ENCODE peak calls at places on chromosomes 7 and 10, in nine cellular contexts. N is NCI-H510A treated with DMSO at 0.1 percent for 48 hours; W is CD8-positive, alpha-beta T cell; L is left ventricle myocardium superior; I is CD4-positive, alpha-beta memory T cell; M is A172; O is sciatic nerve; H is NCI-H1417; K is effector memory CD4-positive, alpha-beta T cell. Z is an unnamed sample.

GRCh38 chr10:25530306-25530705 is 355.5 kb downstream of the GPR158 start:
- DNase-seq in N (no peak), W (no peak), L (no peak), I (no peak), M (no peak), O (no peak), H (no peak), K (no peak), Z (no peak)

GRCh38 chr10:13674645-13675588 is 88.2 kb downstream of the PRPF18 start:
- DNase-seq in N (no peak), W (no peak), L (no peak), I (no peak), M (no peak), O (no peak), H (no peak), K (no peak), Z (no peak)

GRCh38 chr10:75528392-75528791 is 97.0 kb downstream of the LRMDA start:
- DNase-seq in N (no peak), W (no peak), L (no peak), I (no peak), M (no peak), O (no peak), H (no peak), K (no peak), Z (no peak)

GRCh38 chr7:45610660-45611299 is 36.6 kb downstream of the ADCY1 start:
- DNase-seq in N (no peak), W (no peak), L (no peak), I (no peak), M (no peak), O (no peak), H (no peak), K (no peak), Z (no peak)

GRCh38 chr7:46651070-46651469 is 730.0 kb upstream of the IGFBP3 start:
- DNase-seq in N (no peak), W (no peak), L (no peak), I (no peak), M (no peak), O (no peak), H (no peak), K (no peak), Z (no peak)

GRCh38 chr10:93799309-93799708 is 41.6 kb downstream of the LGI1 start:
- DNase-seq in N (no peak), W (no peak), L (no peak), I (no peak), M (no peak), O (no peak), H (no peak), K (no peak), Z (no peak)

GRCh38 chr7:155188821-155189599 is 108.7 kb upstream of the INSIG1 start:
- DNase-seq in N (no peak), W (no peak), L (no peak), I (no peak), M (no peak), O (no peak), H (no peak), K (no peak), Z (no peak)

GRCh38 chr7:159130820-159131219 is 13.8 kb downstream of the VIPR2 start:
- DNase-seq in N (no peak), W (no peak), L (no peak), I (no peak), M (no peak), O (no peak), H (no peak), K (no peak), Z (no peak)

Z was measured in germinal center.